ENCODE peak calls at places on chromosomes 11 and 22, in seven cellular contexts. M, G, F, W, I, R and V are unnamed samples.

GRCh38 chr11:65008016-65008415 is 5.9 kb upstream of the ARL2 start:
- DNase-seq in R (no peak), M (no peak), G (peak; percentile 22), W (no peak), F (no peak), I (no peak), V (no peak)

GRCh38 chr22:27195104-27195503 is 537.7 kb downstream of the MIAT start:
- DNase-seq in G (no peak), M (no peak), I (no peak), F (peak; percentile 84), W (no peak), R (no peak), V (no peak)

GRCh38 chr11:64334764-64335741 is 5.0 kb upstream of the CCDC88B start:
- DNase-seq in I (no peak), R (no peak), F (no peak), G (peak; percentile 100), M (peak; percentile 79), W (peak; percentile 75), V (peak; percentile 92)

GRCh38 chr11:126624491-126624890 is 269.0 kb downstream of the ST3GAL4 start:
- DNase-seq in F (no peak), R (no peak), M (no peak), W (no peak), I (no peak), G (no peak), V (no peak)

GRCh38 chr11:44977493-44977984 is 26.9 kb upstream of the TP53I11 start:
- DNase-seq in G (peak; percentile 9), W (no peak), R (no peak), F (no peak), I (no peak), M (no peak), V (no peak)

GRCh38 chr11:6319879-6320410 is 356 bp downstream of the CAVIN3 start:
- DNase-seq in W (peak; percentile 82), R (peak; percentile 89), M (peak; percentile 95), F (peak; percentile 90), I (no peak), G (no peak), V (peak; percentile 91)

GRCh38 chr11:63007920-63008319 is 7.7 kb downstream of the SLC22A8 start:
- DNase-seq in G (no peak), W (no peak), R (no peak), F (no peak), M (no peak), I (no peak), V (no peak)

GRCh38 chr11:65279713-65280459 is 18.1 kb downstream of the POLA2 start:
- DNase-seq in I (no peak), F (no peak), G (peak; percentile 93), W (peak; percentile 86), R (no peak), M (no peak), V (peak; percentile 99)

GRCh38 chr22:46078241-46079092 is 71.9 kb upstream of the PPARA start:
- DNase-seq in R (no peak), I (no peak), F (no peak), W (no peak), M (peak; percentile 75), G (peak; percentile 88), V (no peak)

GRCh38 chr11:128470081-128470480 is 117.3 kb downstream of the ETS1 start:
- DNase-seq in W (no peak), G (no peak), M (no peak), I (no peak), F (no peak), R (no peak), V (no peak)

GRCh38 chr11:15815246-15816209 is 540.8 kb downstream of the SOX6 start:
- DNase-seq in W (no peak), G (no peak), M (no peak), I (no peak), F (no peak), R (no peak), V (no peak)

GRCh38 chr11:105878510-105878909 is 143.5 kb downstream of the MSANTD4 start:
- DNase-seq in I (no peak), R (no peak), F (no peak), W (no peak), M (no peak), G (no peak), V (no peak)

GRCh38 chr11:126886636-126887035 is 113.9 kb downstream of the KIRREL3 start:
- DNase-seq in F (no peak), I (no peak), M (no peak), G (no peak), W (no peak), R (no peak), V (no peak)

GRCh38 chr22:37546436-37547248 is 13.6 kb upstream of the CDC42EP1 start:
- DNase-seq in M (peak; percentile 73), W (no peak), G (no peak), R (no peak), F (peak; percentile 77), I (no peak), V (no peak)

GRCh38 chr22:17267661-17268330 is 48.6 kb upstream of the ADA2 start:
- DNase-seq in W (no peak), F (no peak), R (no peak), I (no peak), G (no peak), M (no peak), V (no peak)

GRCh38 chr11:120392791-120393190 is 56.6 kb downstream of the ARHGEF12 start:
- DNase-seq in F (no peak), R (no peak), W (no peak), M (no peak), I (no peak), G (peak; percentile 30), V (peak; percentile 66)

GRCh38 chr11:71241721-71242259 is 10.6 kb downstream of the SHANK2 start:
- DNase-seq in G (no peak), F (no peak), M (no peak), I (no peak), W (no peak), R (no peak), V (no peak)

GRCh38 chr11:76419896-76420295 is 24.9 kb upstream of the EMSY start:
- DNase-seq in M (no peak), R (no peak), I (no peak), G (peak; percentile 32), F (no peak), W (no peak), V (no peak)

GRCh38 chr11:4184163-4184916 is 89.7 kb downstream of the RRM1 start:
- DNase-seq in F (no peak), R (no peak), M (no peak), G (no peak), W (no peak), I (no peak), V (no peak)

GRCh38 chr11:116547571-116547970 is 225.2 kb downstream of the BUD13 start:
- DNase-seq in M (no peak), G (no peak), R (no peak), W (no peak), F (no peak), I (no peak), V (no peak)
- H3K27me3 ChIP-seq in M (no peaks in the 10 kb centered on the region), G (peaks cover 46% of the 10 kb centered on the region), R (no peaks in the 10 kb centered on the region), W (no peaks in the 10 kb centered on the region), F (no peaks in the 10 kb centered on the region), I (no peaks in the 10 kb centered on the region), V (no peaks in the 10 kb centered on the region)

DNA sequence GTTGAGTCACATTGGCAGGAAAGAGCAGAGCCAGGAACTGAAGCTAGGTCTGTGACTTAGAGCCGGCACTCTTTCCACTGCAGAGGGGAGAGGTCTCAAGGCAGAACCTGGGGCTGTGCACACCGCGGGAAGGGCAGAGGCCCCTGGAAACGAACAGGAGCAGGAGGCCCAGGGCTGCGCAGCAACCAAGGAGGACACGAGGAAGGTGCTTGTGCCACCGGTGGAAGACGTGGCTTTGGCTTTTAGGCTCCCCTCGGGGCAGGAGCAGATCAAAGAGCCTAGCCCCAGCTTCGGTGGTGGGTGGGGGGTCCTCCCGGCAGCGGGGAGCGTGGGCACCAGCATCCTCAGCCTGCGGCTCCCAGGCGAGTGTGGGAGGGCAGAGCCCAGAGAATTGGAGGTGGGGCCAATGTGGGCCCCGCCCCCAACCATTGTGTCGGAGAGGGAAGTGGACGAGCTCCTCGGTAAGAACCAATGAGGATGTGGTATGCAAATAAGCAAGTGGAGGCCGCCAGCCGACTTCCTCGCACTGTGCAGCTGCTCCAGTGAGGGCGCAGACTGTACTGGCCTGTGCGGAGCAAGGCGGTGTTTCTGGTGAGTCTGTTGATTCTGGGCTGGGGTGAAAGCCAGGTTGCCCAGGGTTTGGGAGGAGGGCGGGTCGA is at the start of gene CCDC116:
- DNase-seq in G (no peak), W (no peak), I (no peak), R (no peak), M (peak; percentile 70), F (no peak), V (no peak)
- TF ChIP-seq CTCF in G (no peak), W (no peak), I (no peak), R (no peak), M (no peak), F (no peak), V (no peak)

DNA sequence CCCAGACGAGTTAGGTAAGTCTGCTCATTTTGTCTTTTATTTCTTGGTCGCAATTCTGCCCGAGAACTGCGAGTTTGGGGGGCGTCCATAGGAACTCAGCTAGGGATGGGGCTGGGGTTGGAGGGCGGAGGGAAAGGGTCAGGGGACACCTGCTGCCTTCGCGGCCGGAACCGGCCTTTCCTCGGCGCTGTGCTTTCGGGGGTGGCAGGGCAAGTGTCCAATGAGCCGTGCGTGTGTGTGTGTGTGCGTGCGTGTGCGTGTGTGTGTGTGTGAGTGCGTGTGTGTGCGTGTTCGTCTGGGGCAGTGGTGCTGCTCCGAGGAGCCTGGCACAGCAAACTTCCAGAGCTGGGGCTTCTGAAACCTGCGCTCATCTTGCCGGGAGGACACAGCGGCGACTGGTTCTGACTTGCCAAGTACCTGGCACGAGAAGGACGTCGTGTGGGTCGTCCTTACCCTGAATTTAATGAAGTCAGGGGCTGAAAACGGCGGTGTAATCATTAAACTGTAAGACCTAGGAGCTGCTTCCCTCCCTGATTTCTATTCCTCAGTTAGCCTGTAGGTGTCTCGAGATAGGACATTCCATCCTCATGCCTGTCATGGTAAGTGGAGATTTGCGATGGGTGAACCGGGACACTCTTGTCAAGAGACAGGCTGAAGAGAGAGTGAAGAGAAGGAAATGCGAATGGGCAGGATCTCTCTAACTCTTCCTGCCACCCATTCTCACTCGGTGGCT is 27.0 kb upstream of the AMOTL1 start:
- DNase-seq in R (peak; percentile 33), M (peak; percentile 50), G (peak; percentile 87), F (peak; percentile 54), I (no peak), W (no peak), V (peak; percentile 44)
- H3K27me3 ChIP-seq in R (no peaks in the 10 kb centered on the region), M (peaks cover 3% of the 10 kb centered on the region), G (no peaks in the 10 kb centered on the region), F (no peaks in the 10 kb centered on the region), I (peaks cover 23% of the 10 kb centered on the region), W (no peaks in the 10 kb centered on the region), V (no peaks in the 10 kb centered on the region)

DNA sequence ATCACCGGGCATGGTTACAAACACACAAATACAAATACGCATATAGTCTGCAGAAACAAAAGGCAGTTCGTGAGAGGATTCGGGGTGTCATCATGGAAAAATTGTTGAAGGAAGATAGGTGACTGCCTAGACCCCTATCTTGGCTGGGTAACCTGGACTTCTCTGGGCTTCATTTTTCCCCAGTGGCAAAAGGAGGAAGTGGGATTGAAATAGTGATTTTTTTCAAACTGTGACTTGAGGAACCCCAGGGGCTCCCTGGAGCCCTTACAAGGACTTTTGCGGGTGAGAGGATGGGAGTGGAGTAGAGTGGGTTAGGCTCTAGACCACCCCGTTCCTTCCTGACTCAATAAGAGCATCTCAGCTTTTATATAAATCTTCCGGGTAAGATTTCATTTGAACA is 1.0 kb upstream of the ELF5 start:
- DNase-seq in R (no peak), W (no peak), I (no peak), M (no peak), G (no peak), F (no peak), V (no peak)
- TF ChIP-seq CTCF in R (no peak), W (no peak), I (no peak), M (no peak), G (no peak), F (no peak), V (peak; percentile 34)